ENCODE peak calls at places on chromosome 1, in ten cellular contexts. N, J, K, S, A, T, U, D, C and Q are unnamed samples.

GRCh38 chr1:93448292-93448982 is 519 bp downstream of the FNBP1L start:
- DNase-seq in U (peak), K (peak), T (peak), A (peak), S (peak), J (peak), N (no peak), C (no peak), D (peak), Q (peak)

GRCh38 chr1:54126271-54126815 is 26.5 kb downstream of the CDCP2 start:
- DNase-seq in C (no peak), K (no peak), T (peak), J (no peak), A (no peak), S (peak), D (no peak), N (no peak), U (no peak), Q (no peak)

GRCh38 chr1:21325231-21325718 is 35.0 kb upstream of the ECE1 start:
- DNase-seq in T (peak), S (no peak), A (peak), N (no peak), U (no peak), K (no peak), J (no peak), C (no peak), D (no peak), Q (no peak)

GRCh38 chr1:41320860-41321259 is 40.4 kb upstream of the FOXO6 start:
- DNase-seq in A (no peak), U (no peak), N (no peak), C (no peak), D (no peak), S (no peak), J (no peak), K (no peak), T (no peak), Q (no peak)

GRCh38 chr1:99264201-99265021 is at the start of gene PLPPR4:
- DNase-seq in K (peak), C (no peak), A (peak), U (peak), S (peak), T (peak), D (peak), J (peak), N (peak), Q (peak)

GRCh38 chr1:153783233-153784190 is 8.3 kb downstream of the SLC27A3 start:
- DNase-seq in C (peak), D (peak), A (peak), K (peak), J (peak), T (peak), S (peak), N (peak), U (peak), Q (peak)

GRCh38 chr1:226738995-226739695 is at the start of gene ITPKB:
- DNase-seq in A (peak), D (peak), K (no peak), C (no peak), U (peak), S (peak), T (peak), N (no peak), J (peak), Q (peak)

GRCh38 chr1:181430015-181430657 is 53.2 kb upstream of the CACNA1E start:
- DNase-seq in K (no peak), T (no peak), D (no peak), N (no peak), U (no peak), A (no peak), C (no peak), J (no peak), S (no peak), Q (no peak)